ENCODE peak calls at places on chromosomes 5 and 9, in six cellular contexts. One of them, this sample, is unnamed.

GRCh38 chr9:117687532-117687931 is 16.7 kb upstream of the TLR4 start:
- DNase-seq in H1: no peak
- DNase-seq in HCT116: no peak
- DNase-seq in HepG2: no peak
- DNase-seq in K562: no peak
- DNase-seq in HEK293T: no peak
- DNase-seq in this sample: no peak

GRCh38 chr5:141039517-141039916 is 11.7 kb upstream of the PCDHB1 start:
- DNase-seq in HEK293T: no peak
- DNase-seq in H1: no peak
- DNase-seq in HCT116: no peak
- DNase-seq in HepG2: no peak
- DNase-seq in K562: no peak
- DNase-seq in this sample: no peak

GRCh38 chr5:179422213-179422839 is 77.1 kb upstream of the ADAMTS2 start:
- DNase-seq in HepG2: no peak
- DNase-seq in HEK293T: no peak
- DNase-seq in H1: no peak
- DNase-seq in K562: no peak
- DNase-seq in HCT116: no peak
- DNase-seq in this sample: no peak

GRCh38 chr5:144468542-144468941 is 297.9 kb downstream of the KCTD16 start:
- DNase-seq in HepG2: no peak
- DNase-seq in HEK293T: no peak
- DNase-seq in K562: no peak
- DNase-seq in HCT116: no peak
- DNase-seq in H1: no peak
- DNase-seq in this sample: no peak

GRCh38 chr9:78882501-78882900 is 585.6 kb downstream of the PSAT1 start:
- DNase-seq in HepG2: no peak
- DNase-seq in H1: no peak
- DNase-seq in HCT116: no peak
- DNase-seq in K562: no peak
- DNase-seq in HEK293T: no peak
- DNase-seq in this sample: no peak

GRCh38 chr5:141245250-141245717 is at the start of gene PCDHB15:
- DNase-seq in HepG2: peak
- DNase-seq in H1: peak
- DNase-seq in HCT116: no peak
- DNase-seq in HEK293T: peak
- DNase-seq in K562: peak
- DNase-seq in this sample: peak

GRCh38 chr9:122816163-122816867 is 12.1 kb downstream of the PDCL start:
- DNase-seq in K562: no peak
- DNase-seq in H1: no peak
- DNase-seq in HEK293T: no peak
- DNase-seq in HepG2: no peak
- DNase-seq in HCT116: no peak
- DNase-seq in this sample: no peak

GRCh38 chr9:91346644-91347043 is 15.1 kb downstream of the AUH start:
- DNase-seq in HepG2: no peak
- DNase-seq in K562: no peak
- DNase-seq in HEK293T: no peak
- DNase-seq in HCT116: no peak
- DNase-seq in H1: no peak
- DNase-seq in this sample: no peak

GRCh38 chr9:128370752-128371621 is at the start of gene URM1:
- DNase-seq in HCT116: peak
- DNase-seq in HEK293T: peak
- DNase-seq in H1: peak
- DNase-seq in K562: peak
- DNase-seq in HepG2: peak
- DNase-seq in this sample: peak

GRCh38 chr5:62152394-62153123 is 153.4 kb upstream of the KIF2A start:
- DNase-seq in HepG2: no peak
- DNase-seq in HEK293T: no peak
- DNase-seq in K562: no peak
- DNase-seq in H1: no peak
- DNase-seq in HCT116: no peak
- DNase-seq in this sample: no peak

GRCh38 chr5:43007246-43007910 is 32.7 kb downstream of the ANXA2R start:
- DNase-seq in H1: peak
- DNase-seq in K562: peak
- DNase-seq in HEK293T: no peak
- DNase-seq in HepG2: peak
- DNase-seq in HCT116: no peak
- DNase-seq in this sample: peak

GRCh38 chr5:179620703-179621350 is 2.6 kb downstream of the HNRNPH1 start:
- DNase-seq in K562: no peak
- DNase-seq in HepG2: no peak
- DNase-seq in H1: no peak
- DNase-seq in HEK293T: no peak
- DNase-seq in HCT116: no peak
- DNase-seq in this sample: no peak

GRCh38 chr9:72509053-72509452 is 12.4 kb upstream of the TMC1 start:
- DNase-seq in HEK293T: no peak
- DNase-seq in HepG2: no peak
- DNase-seq in K562: no peak
- DNase-seq in H1: no peak
- DNase-seq in HCT116: no peak
- DNase-seq in this sample: no peak

GRCh38 chr5:33788922-33789321 is 102.9 kb downstream of the ADAMTS12 start:
- DNase-seq in HepG2: no peak
- DNase-seq in H1: no peak
- DNase-seq in K562: no peak
- DNase-seq in HCT116: no peak
- DNase-seq in HEK293T: no peak
- DNase-seq in this sample: no peak

GRCh38 chr9:26856413-26857032 is 36.1 kb downstream of the CAAP1 start:
- DNase-seq in HCT116: peak
- DNase-seq in K562: peak
- DNase-seq in HEK293T: peak
- DNase-seq in HepG2: peak
- DNase-seq in H1: no peak
- DNase-seq in this sample: peak

GRCh38 chr9:18544456-18544855 is 70.5 kb downstream of the ADAMTSL1 start:
- DNase-seq in H1: no peak
- DNase-seq in K562: no peak
- DNase-seq in HCT116: no peak
- DNase-seq in HepG2: no peak
- DNase-seq in HEK293T: no peak
- DNase-seq in this sample: no peak

GRCh38 chr5:61638476-61638875 is 306.4 kb downstream of the ZSWIM6 start:
- DNase-seq in HEK293T: no peak
- DNase-seq in HCT116: no peak
- DNase-seq in H1: no peak
- DNase-seq in HepG2: no peak
- DNase-seq in K562: no peak
- DNase-seq in this sample: no peak

GRCh38 chr9:130682490-130683121 is 11.0 kb upstream of the EXOSC2 start:
- DNase-seq in K562: peak
- DNase-seq in HEK293T: peak
- DNase-seq in HCT116: peak
- DNase-seq in H1: peak
- DNase-seq in HepG2: peak
- DNase-seq in this sample: peak

GRCh38 chr5:177591690-177592009 is 353 bp upstream of the TMED9 start:
- DNase-seq in K562: no peak
- DNase-seq in HCT116: no peak
- DNase-seq in H1: no peak
- DNase-seq in HEK293T: no peak
- DNase-seq in HepG2: no peak
- DNase-seq in this sample: no peak

DNA sequence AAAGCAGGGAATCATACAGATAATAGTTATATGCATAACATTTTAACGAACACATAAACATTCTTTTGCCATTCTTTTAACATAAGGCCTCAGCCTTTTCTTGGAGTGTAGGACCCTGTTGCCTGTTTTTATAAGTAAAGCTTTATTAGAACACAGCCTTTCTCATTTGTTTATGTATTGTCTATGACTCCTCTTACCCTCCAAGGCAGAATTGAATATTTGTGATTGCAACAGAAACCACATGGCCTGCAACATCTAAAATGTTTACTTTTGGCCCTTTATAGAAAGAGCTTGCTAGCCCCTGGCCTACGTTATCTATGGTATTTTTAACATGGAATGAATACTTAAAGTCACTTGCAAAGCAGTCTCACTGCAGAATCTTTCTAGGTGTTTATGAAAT is 2.6 kb downstream of the SLC31A1 start:
- DNase-seq in HEK293T: no peak
- DNase-seq in HCT116: no peak
- DNase-seq in K562: no peak
- DNase-seq in HepG2: peak
- DNase-seq in H1: no peak
- DNase-seq in this sample: no peak
- TF ChIP-seq SP1 in HEK293T: no peak
- TF ChIP-seq SP1 in HCT116: no peak
- TF ChIP-seq SP1 in K562: no peak
- TF ChIP-seq SP1 in HepG2: no peak
- TF ChIP-seq SP1 in H1: no peak
- TF ChIP-seq SP1 in this sample: no peak

GRCh38 chr9:115170674-115171073 is 52.7 kb upstream of the TNC start:
- DNase-seq in HepG2: no peak
- DNase-seq in H1: peak
- DNase-seq in HEK293T: no peak
- DNase-seq in HCT116: peak
- DNase-seq in K562: no peak
- DNase-seq in this sample: no peak
- TF ChIP-seq SP1 in HepG2: no peak
- TF ChIP-seq SP1 in H1: no peak
- TF ChIP-seq SP1 in HEK293T: no peak
- TF ChIP-seq SP1 in HCT116: no peak
- TF ChIP-seq SP1 in K562: no peak
- TF ChIP-seq SP1 in this sample: no peak

DNA sequence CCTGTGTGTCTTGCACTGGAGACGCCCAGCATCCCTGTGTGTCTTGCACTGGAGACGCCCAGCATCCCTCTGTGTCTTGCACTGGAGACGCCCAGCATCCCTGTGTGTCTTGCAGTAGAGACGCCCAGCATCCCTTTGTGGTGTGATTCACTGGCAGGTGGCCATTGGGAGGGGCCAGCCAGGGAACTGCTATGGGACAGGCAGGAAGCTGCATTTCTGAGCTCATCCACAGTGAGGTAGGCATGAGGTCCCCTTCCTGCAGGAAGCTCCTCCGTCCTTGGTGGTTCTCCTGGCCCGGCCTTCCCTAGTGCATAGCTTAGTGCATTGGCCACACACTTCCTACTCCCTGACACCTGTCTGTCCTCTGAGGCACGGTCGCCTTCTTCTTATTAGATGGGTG is 43.5 kb downstream of the IRX1 start:
- DNase-seq in K562: no peak
- DNase-seq in HCT116: no peak
- DNase-seq in HepG2: no peak
- DNase-seq in HEK293T: no peak
- DNase-seq in H1: no peak
- DNase-seq in this sample: no peak
- TF ChIP-seq SP1 in K562: no peak
- TF ChIP-seq SP1 in HCT116: no peak
- TF ChIP-seq SP1 in HepG2: no peak
- TF ChIP-seq SP1 in HEK293T: no peak
- TF ChIP-seq SP1 in H1: no peak
- TF ChIP-seq SP1 in this sample: no peak

GRCh38 chr5:170751631-170752030 is 31.9 kb upstream of the GABRP start:
- DNase-seq in H1: no peak
- DNase-seq in HEK293T: no peak
- DNase-seq in HCT116: no peak
- DNase-seq in HepG2: no peak
- DNase-seq in K562: no peak
- DNase-seq in this sample: no peak

GRCh38 chr5:170752257-170753215 is 31.0 kb upstream of the GABRP start:
- DNase-seq in H1: no peak
- DNase-seq in HEK293T: no peak
- DNase-seq in HepG2: no peak
- DNase-seq in K562: no peak
- DNase-seq in HCT116: no peak
- DNase-seq in this sample: no peak

GRCh38 chr5:170748986-170749385 is 34.5 kb upstream of the GABRP start:
- DNase-seq in K562: no peak
- DNase-seq in H1: peak
- DNase-seq in HEK293T: no peak
- DNase-seq in HCT116: no peak
- DNase-seq in HepG2: no peak
- DNase-seq in this sample: no peak

GRCh38 chr5:170747851-170748250 is 35.7 kb upstream of the GABRP start:
- DNase-seq in K562: peak
- DNase-seq in HepG2: peak
- DNase-seq in H1: peak
- DNase-seq in HEK293T: peak
- DNase-seq in HCT116: peak
- DNase-seq in this sample: peak

DNA sequence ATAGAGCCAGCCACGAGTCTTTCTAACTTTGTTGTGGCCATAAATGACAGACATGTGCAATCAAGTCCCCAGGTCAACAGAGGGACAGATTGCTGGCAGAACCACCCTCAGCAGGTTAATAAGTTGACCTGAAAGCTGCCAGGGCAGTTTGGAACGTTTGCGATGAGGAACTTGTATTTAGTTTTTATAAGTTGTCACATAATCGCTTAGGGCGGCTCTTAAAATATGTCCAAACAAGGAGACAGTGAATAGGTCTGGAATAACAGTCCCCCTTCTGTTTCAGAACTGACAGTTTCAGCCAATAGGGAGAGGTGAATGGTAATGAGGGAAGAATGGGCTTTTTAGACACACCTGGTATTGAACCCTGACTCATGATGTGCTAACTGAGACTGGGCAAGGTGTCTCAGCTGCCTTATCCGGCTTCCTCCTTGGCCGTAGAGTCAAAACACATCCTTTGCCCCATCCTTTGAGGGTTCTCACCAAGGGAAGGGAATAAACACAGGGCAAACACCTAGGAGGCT is 33.6 kb upstream of the GABRP start:
- DNase-seq in HCT116: no peak
- DNase-seq in H1: peak
- DNase-seq in K562: no peak
- DNase-seq in HEK293T: no peak
- DNase-seq in HepG2: no peak
- DNase-seq in this sample: no peak
- TF ChIP-seq SP1 in HCT116: no peak
- TF ChIP-seq SP1 in H1: no peak
- TF ChIP-seq SP1 in K562: no peak
- TF ChIP-seq SP1 in HEK293T: no peak
- TF ChIP-seq SP1 in HepG2: no peak
- TF ChIP-seq SP1 in this sample: no peak

GRCh38 chr9:127211983-127212382 is 52.6 kb upstream of the GARNL3 start:
- DNase-seq in HCT116: no peak
- DNase-seq in HepG2: no peak
- DNase-seq in H1: no peak
- DNase-seq in K562: no peak
- DNase-seq in HEK293T: no peak
- DNase-seq in this sample: no peak

GRCh38 chr9:127209948-127210621 is 54.5 kb upstream of the GARNL3 start:
- DNase-seq in HEK293T: no peak
- DNase-seq in HCT116: no peak
- DNase-seq in K562: no peak
- DNase-seq in H1: no peak
- DNase-seq in HepG2: no peak
- DNase-seq in this sample: no peak

GRCh38 chr9:127212453-127212852 is 52.1 kb upstream of the GARNL3 start:
- DNase-seq in H1: no peak
- DNase-seq in K562: no peak
- DNase-seq in HCT116: no peak
- DNase-seq in HepG2: no peak
- DNase-seq in HEK293T: no peak
- DNase-seq in this sample: no peak

GRCh38 chr9:127209220-127209619 is 55.4 kb upstream of the GARNL3 start:
- DNase-seq in H1: no peak
- DNase-seq in HEK293T: no peak
- DNase-seq in K562: peak
- DNase-seq in HepG2: no peak
- DNase-seq in HCT116: no peak
- DNase-seq in this sample: no peak

GRCh38 chr9:127210851-127211730 is 53.5 kb upstream of the GARNL3 start:
- DNase-seq in HEK293T: no peak
- DNase-seq in HCT116: no peak
- DNase-seq in K562: no peak
- DNase-seq in HepG2: no peak
- DNase-seq in H1: no peak
- DNase-seq in this sample: no peak
- TF ChIP-seq SP1 in HEK293T: no peak
- TF ChIP-seq SP1 in HCT116: no peak
- TF ChIP-seq SP1 in K562: no peak
- TF ChIP-seq SP1 in HepG2: no peak
- TF ChIP-seq SP1 in H1: no peak
- TF ChIP-seq SP1 in this sample: no peak

This sample was measured in WTC11.